ENCODE peak calls at places on chromosome 4, in five cellular contexts. Z is ovary, S is SJSA1, F is upper lobe of left lung, V is SK-N-SH. X is an unnamed sample.

GRCh38 chr4:182338731-182339130 is 95.5 kb downstream of the TENM3 start:
- DNase-seq in S (no peak), F (no peak), Z (no peak), V (no peak), X (no peak)

GRCh38 chr4:173025131-173025530 is 143.5 kb upstream of the GALNT7 start:
- DNase-seq in F (no peak), S (peak; percentile 53), V (peak; percentile 60), Z (no peak), X (peak; percentile 44)

GRCh38 chr4:148795156-148795864 is 353.1 kb upstream of the NR3C2 start:
- DNase-seq in S (no peak), Z (no peak), F (no peak), V (no peak), X (peak; percentile 57)

GRCh38 chr4:153573221-153573620 is 107.1 kb downstream of the TMEM131L start:
- DNase-seq in Z (no peak), S (no peak), V (no peak), F (no peak), X (no peak)

GRCh38 chr4:108163352-108163751 is 5.4 kb downstream of the LEF1 start:
- DNase-seq in V (no peak), S (peak; percentile 58), F (no peak), Z (no peak), X (no peak)

GRCh38 chr4:52192697-52193096 is 141.6 kb downstream of the SPATA18 start:
- DNase-seq in S (no peak), Z (no peak), V (no peak), F (no peak), X (no peak)

GRCh38 chr4:85953651-85954018 is 406.2 kb downstream of the MAPK10 start:
- DNase-seq in S (no peak), F (no peak), Z (no peak), V (no peak), X (no peak)

GRCh38 chr4:107147864-107148263 is 111.8 kb upstream of the DKK2 start:
- DNase-seq in V (no peak), Z (no peak), F (no peak), S (no peak), X (no peak)

GRCh38 chr4:146401274-146401673 is 120.5 kb downstream of the SLC10A7 start:
- DNase-seq in S (no peak), Z (no peak), V (no peak), F (no peak), X (no peak)

GRCh38 chr4:11165052-11165451 is 263.6 kb downstream of the HS3ST1 start:
- DNase-seq in Z (no peak), V (no peak), S (no peak), F (no peak), X (no peak)

GRCh38 chr4:46993075-46994006 is at the start of gene GABRA4:
- DNase-seq in Z (no peak), F (peak; percentile 65), S (no peak), V (no peak), X (peak; percentile 15)

GRCh38 chr4:183508693-183509092 is 3.8 kb downstream of the ING2 start:
- DNase-seq in F (no peak), S (no peak), Z (no peak), V (no peak), X (no peak)

GRCh38 chr4:69832326-69833030 is 27.5 kb downstream of the SULT1E1 start:
- DNase-seq in V (no peak), S (no peak), F (no peak), Z (no peak), X (peak; percentile 89)

GRCh38 chr4:1716065-1716945 is 4.2 kb upstream of the SLBP start:
- DNase-seq in S (no peak), F (peak; percentile 9), Z (peak; percentile 30), V (peak; percentile 33), X (no peak)

GRCh38 chr4:132540797-132541196 is 608.3 kb upstream of the PCDH10 start:
- DNase-seq in F (no peak), Z (no peak), V (no peak), S (no peak), X (no peak)

GRCh38 chr4:38615847-38616246 is 48.2 kb upstream of the KLF3 start:
- DNase-seq in Z (no peak), V (no peak), F (no peak), S (no peak), X (no peak)

GRCh38 chr4:82493721-82494425 is 63.5 kb downstream of the ENOPH1 start:
- DNase-seq in F (no peak), Z (no peak), V (no peak), S (no peak), X (no peak)

GRCh38 chr4:111781611-111782010 is 363.6 kb upstream of the FAM241A start:
- DNase-seq in S (no peak), Z (no peak), F (no peak), V (no peak), X (no peak)

GRCh38 chr4:167238226-167238625 is 3.9 kb upstream of the SPOCK3 start:
- DNase-seq in S (no peak), V (no peak), F (no peak), Z (no peak), X (no peak)

GRCh38 chr4:78732332-78733104 is 43.6 kb upstream of the BMP2K start:
- DNase-seq in S (no peak), Z (no peak), F (no peak), V (no peak), X (no peak)

GRCh38 chr4:156558365-156559025 is 413.1 kb downstream of the PDGFC start:
- DNase-seq in Z (no peak), V (no peak), S (no peak), F (no peak), X (no peak)

GRCh38 chr4:93981594-93981993 is 153.0 kb downstream of the ATOH1 start:
- DNase-seq in Z (no peak), S (no peak), V (no peak), F (no peak), X (no peak)

GRCh38 chr4:33090910-33091309 is 2370.7 kb downstream of the PCDH7 start:
- DNase-seq in F (no peak), V (no peak), S (no peak), Z (no peak), X (no peak)

GRCh38 chr4:33091961-33092360 is 2371.8 kb downstream of the PCDH7 start:
- DNase-seq in Z (no peak), F (no peak), S (no peak), V (no peak), X (no peak)

GRCh38 chr4:33086351-33086900 is 2366.3 kb downstream of the PCDH7 start:
- DNase-seq in Z (no peak), F (no peak), S (no peak), V (no peak), X (no peak)

DNA sequence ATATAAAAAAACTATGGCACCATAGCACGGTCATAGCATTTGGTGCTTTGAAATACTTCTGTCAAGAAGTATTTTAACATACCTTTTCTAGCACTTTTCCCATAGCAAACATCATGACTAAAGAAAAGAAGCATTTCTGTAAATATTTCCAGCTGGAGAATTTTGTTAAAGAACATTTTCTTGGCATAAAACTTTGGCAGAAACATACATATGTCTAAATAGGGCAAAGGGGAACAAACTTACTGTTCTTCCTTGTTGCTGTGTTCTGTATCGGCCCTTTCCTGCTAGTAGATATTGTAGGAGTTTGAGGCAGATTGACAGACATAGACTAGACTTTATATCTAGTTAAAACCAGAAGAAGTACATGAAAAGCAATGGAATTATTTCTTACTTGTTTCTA is 2368.5 kb downstream of the PCDH7 start:
- DNase-seq in Z (no peak), V (no peak), S (no peak), F (no peak), X (no peak)
- H3K4me1 ChIP-seq in Z (no peaks in the 10 kb centered on the region), V (no peaks in the 10 kb centered on the region), S (no peaks in the 10 kb centered on the region), F (no peaks in the 10 kb centered on the region), X (no peaks in the 10 kb centered on the region)

DNA sequence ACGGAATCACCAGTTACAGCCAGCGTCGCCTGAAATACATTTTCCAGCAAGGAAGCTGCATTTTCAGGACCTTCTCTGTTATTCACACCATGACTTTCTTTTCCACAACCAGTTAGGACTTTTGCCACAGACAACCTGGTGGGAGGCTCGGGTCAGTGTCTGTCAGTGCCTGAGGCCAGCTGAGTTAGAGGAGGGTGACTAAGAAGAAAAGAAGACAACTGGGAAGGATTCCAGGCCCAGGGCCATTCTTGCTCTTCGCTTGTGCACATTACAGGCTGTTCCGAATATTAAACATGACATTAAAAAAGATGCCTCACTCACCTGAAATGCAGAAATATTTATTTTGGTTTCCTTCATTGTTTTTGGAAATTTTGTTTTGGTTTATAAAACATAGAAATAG is 21.4 kb upstream of the CENPU start:
- DNase-seq in F (no peak), V (no peak), Z (no peak), S (peak; percentile 58), X (no peak)
- H3K4me1 ChIP-seq in F (no peaks in the 10 kb centered on the region), V (no peaks in the 10 kb centered on the region), Z (no peaks in the 10 kb centered on the region), S (peaks cover 14% of the 10 kb centered on the region), X (peaks cover 13% of the 10 kb centered on the region)

DNA sequence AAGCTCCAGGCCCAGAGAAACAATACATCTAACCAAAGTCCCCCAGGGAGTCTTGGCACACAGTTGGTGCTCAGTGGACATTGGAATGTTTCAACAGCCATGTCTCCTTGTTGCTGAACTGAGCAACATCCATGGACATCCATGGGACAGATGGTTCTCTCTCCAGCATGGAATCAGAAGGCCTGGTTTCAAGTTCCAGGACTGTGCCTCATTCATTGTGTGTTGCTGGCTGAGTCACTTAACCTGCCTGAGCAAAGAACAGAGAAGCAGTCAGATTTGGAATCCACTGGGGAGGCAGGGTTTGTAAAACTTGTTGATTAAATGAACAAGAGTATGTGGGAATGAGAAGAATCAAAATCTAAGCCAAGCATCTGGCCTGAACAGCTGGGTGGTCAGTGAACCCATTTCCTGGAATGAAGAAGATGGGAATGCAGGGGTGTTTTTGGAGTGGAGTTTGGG is 147.9 kb downstream of the CHIC2 start:
- DNase-seq in F (no peak), V (no peak), S (no peak), Z (no peak), X (no peak)
- H3K4me1 ChIP-seq in F (peaks cover 11% of the 10 kb centered on the region), V (peaks cover 3% of the 10 kb centered on the region), S (peaks cover 10% of the 10 kb centered on the region), Z (no peaks in the 10 kb centered on the region), X (peaks cover 29% of the 10 kb centered on the region)

DNA sequence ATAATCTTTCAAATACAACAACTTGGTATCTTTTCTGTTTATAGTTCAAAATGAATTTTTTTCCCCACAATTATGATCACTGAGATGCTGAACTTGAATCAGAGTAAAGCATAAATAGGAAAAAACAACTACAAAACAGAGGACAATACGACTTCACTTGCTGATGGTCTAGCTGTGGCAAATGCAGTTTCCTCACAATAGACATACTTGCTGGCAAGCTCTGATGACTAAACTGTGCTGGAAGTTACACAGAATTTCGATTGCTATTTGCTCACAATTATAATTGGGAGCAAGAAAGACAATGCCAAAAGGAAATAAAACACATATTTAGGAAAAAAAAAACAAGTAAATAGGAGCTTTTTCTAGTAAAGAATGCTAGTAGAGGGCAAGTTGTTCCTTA is 14.7 kb downstream of the VEGFC start:
- DNase-seq in F (no peak), Z (no peak), S (no peak), V (no peak), X (no peak)
- H3K4me1 ChIP-seq in F (no peaks in the 10 kb centered on the region), Z (no peaks in the 10 kb centered on the region), S (peaks cover 55% of the 10 kb centered on the region), V (no peaks in the 10 kb centered on the region), X (no peaks in the 10 kb centered on the region)

DNA sequence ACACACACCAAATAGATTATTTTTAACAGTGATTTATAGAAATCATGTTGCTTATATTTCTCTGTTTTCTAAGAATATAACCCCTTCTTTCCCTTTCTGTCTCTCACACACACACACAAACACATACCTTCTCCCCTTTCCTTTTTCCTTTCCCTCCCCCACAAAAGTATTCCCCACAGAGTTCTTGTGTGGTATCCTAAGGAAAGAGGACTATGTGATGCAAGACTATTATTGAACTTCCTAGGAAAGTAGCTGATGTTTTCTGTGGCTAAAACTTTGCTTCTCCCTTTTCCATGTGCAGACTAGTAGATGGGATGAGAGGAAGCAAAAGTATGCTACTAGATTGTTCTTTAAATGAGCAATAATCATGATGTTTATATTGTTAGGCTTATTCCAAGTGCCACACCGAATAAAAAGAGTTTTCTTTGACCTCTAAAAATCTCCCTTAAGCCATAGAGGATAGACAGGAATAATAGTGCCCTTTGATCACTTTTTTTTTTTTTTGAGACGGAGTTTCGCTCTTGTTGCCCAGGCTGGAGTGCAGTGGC is 38.7 kb downstream of the CPEB2 start:
- DNase-seq in V (no peak), S (no peak), F (peak; percentile 3), Z (no peak), X (no peak)
- H3K4me1 ChIP-seq in V (no peaks in the 10 kb centered on the region), S (no peaks in the 10 kb centered on the region), F (peaks cover 10% of the 10 kb centered on the region), Z (no peaks in the 10 kb centered on the region), X (peaks cover 3% of the 10 kb centered on the region)